ENCODE peak calls at places on chromosomes 2 and 18, in four cellular contexts. One of them, this sample, is unnamed.

GRCh38 chr18:64994370-64994769 is 756.4 kb upstream of the CDH7 start:
- DNase-seq in lower leg skin: no peak
- DNase-seq in A549: no peak
- DNase-seq in GM12865: no peak
- DNase-seq in this sample: no peak

GRCh38 chr18:13680612-13681011 is 45.7 kb downstream of the FAM210A start:
- DNase-seq in lower leg skin: no peak
- DNase-seq in A549: peak
- DNase-seq in GM12865: peak
- DNase-seq in this sample: no peak

GRCh38 chr18:48412339-48412929 is 3.3 kb upstream of the ZBTB7C start:
- DNase-seq in lower leg skin: no peak
- DNase-seq in A549: peak
- DNase-seq in GM12865: peak
- DNase-seq in this sample: no peak

GRCh38 chr2:106137944-106138903 is 55.9 kb downstream of the UXS1 start:
- DNase-seq in lower leg skin: no peak
- DNase-seq in A549: no peak
- DNase-seq in GM12865: peak
- DNase-seq in this sample: no peak

GRCh38 chr2:151051584-151052220 is 210.0 kb downstream of the RBM43 start:
- DNase-seq in lower leg skin: peak
- DNase-seq in A549: peak
- DNase-seq in GM12865: peak
- DNase-seq in this sample: no peak

GRCh38 chr2:237978058-237978712 is 11.4 kb downstream of the UBE2F start:
- DNase-seq in lower leg skin: no peak
- DNase-seq in A549: no peak
- DNase-seq in GM12865: no peak
- DNase-seq in this sample: no peak

GRCh38 chr2:219684721-219685689 is 57.6 kb downstream of the SLC4A3 start:
- DNase-seq in lower leg skin: peak
- DNase-seq in A549: no peak
- DNase-seq in GM12865: peak
- DNase-seq in this sample: no peak

GRCh38 chr2:22703286-22703925 is 681.6 kb upstream of the KLHL29 start:
- DNase-seq in lower leg skin: no peak
- DNase-seq in A549: no peak
- DNase-seq in GM12865: no peak
- DNase-seq in this sample: no peak

GRCh38 chr2:144471316-144472045 is 48.4 kb downstream of the ZEB2 start:
- DNase-seq in lower leg skin: no peak
- DNase-seq in A549: no peak
- DNase-seq in GM12865: peak
- DNase-seq in this sample: no peak

GRCh38 chr2:159168707-159169106 is 117.8 kb downstream of the WDSUB1 start:
- DNase-seq in lower leg skin: no peak
- DNase-seq in A549: peak
- DNase-seq in GM12865: no peak
- DNase-seq in this sample: no peak

GRCh38 chr2:171523339-171523931 is 1.2 kb downstream of the CYBRD1 start:
- DNase-seq in lower leg skin: peak
- DNase-seq in A549: peak
- DNase-seq in GM12865: peak
- DNase-seq in this sample: peak

GRCh38 chr2:8649718-8650117 is 32.1 kb upstream of the ID2 start:
- DNase-seq in lower leg skin: no peak
- DNase-seq in A549: no peak
- DNase-seq in GM12865: no peak
- DNase-seq in this sample: no peak

GRCh38 chr18:79662051-79662450 is 17.6 kb upstream of the CTDP1 start:
- DNase-seq in lower leg skin: no peak
- DNase-seq in A549: no peak
- DNase-seq in GM12865: no peak
- DNase-seq in this sample: no peak

GRCh38 chr2:232863996-232864395 is 6.1 kb upstream of the SNORC start:
- DNase-seq in lower leg skin: no peak
- DNase-seq in A549: no peak
- DNase-seq in GM12865: no peak
- DNase-seq in this sample: no peak
- TF ChIP-seq CTCF in lower leg skin: no peak
- TF ChIP-seq CTCF in A549: no peak
- TF ChIP-seq CTCF in GM12865: no peak
- TF ChIP-seq CTCF in this sample: no peak

GRCh38 chr18:24075731-24076130 is 61.2 kb downstream of the TTC39C start:
- DNase-seq in lower leg skin: no peak
- DNase-seq in A549: no peak
- DNase-seq in GM12865: no peak
- DNase-seq in this sample: no peak

GRCh38 chr18:24073791-24074190 is 59.2 kb downstream of the TTC39C start:
- DNase-seq in lower leg skin: no peak
- DNase-seq in A549: no peak
- DNase-seq in GM12865: no peak
- DNase-seq in this sample: no peak

GRCh38 chr18:24080861-24081260 is 58.0 kb upstream of the CABYR start:
- DNase-seq in lower leg skin: no peak
- DNase-seq in A549: no peak
- DNase-seq in GM12865: no peak
- DNase-seq in this sample: no peak

GRCh38 chr18:24076950-24077349 is 61.9 kb upstream of the CABYR start:
- DNase-seq in lower leg skin: no peak
- DNase-seq in A549: no peak
- DNase-seq in GM12865: no peak
- DNase-seq in this sample: no peak

GRCh38 chr18:24078391-24078790 is 60.5 kb upstream of the CABYR start:
- DNase-seq in lower leg skin: no peak
- DNase-seq in A549: no peak
- DNase-seq in GM12865: no peak
- DNase-seq in this sample: no peak
- TF ChIP-seq CTCF in lower leg skin: no peak
- TF ChIP-seq CTCF in A549: no peak
- TF ChIP-seq CTCF in GM12865: no peak
- TF ChIP-seq CTCF in this sample: no peak

DNA sequence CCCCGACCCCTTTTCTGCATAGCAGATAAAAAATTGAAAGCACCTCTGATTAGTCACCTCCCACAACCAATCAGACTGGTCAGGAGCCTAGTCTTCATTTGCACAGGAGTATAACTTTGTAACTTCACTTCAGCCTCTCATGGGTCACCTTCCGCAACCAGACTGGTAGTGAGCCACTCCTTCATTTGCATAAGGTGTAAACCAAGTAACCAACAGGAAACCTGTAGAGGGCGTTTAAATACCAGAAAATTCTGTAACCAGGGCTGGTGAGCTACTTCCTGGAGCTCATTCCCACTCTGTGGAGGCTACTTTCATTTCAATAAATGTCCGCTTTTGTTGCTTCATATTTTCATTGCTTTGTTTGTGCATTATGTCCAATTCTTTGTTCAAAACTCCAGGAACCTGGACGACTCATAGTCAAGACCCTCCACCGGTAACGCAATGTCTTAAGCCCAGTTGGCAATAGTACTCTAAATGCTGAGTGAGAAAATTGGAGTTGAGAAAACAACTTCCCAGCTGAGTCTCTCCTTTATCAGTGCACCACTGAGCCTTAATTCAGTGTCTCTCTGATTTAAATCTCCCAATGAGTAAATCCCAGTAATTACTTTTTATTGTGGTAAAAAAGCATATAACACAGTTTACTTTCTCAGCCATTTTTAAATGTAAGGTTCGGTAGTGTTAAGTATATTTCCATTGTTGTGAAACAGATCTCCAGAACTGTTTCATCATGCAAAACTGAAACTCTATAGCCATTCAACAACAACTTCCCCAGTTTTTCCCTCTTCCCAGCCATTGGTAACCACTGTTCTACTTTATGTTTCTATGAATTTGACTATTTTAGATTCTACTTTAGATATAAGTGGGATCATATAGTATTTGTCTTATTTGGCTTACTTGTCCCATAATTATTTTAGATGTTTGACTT is 392.7 kb upstream of the SLC8A1 start:
- DNase-seq in lower leg skin: no peak
- DNase-seq in A549: no peak
- DNase-seq in GM12865: peak
- DNase-seq in this sample: no peak
- TF ChIP-seq CTCF in lower leg skin: no peak
- TF ChIP-seq CTCF in A549: no peak
- TF ChIP-seq CTCF in GM12865: peak
- TF ChIP-seq CTCF in this sample: no peak

GRCh38 chr2:191566347-191566746 is 111.6 kb upstream of the NABP1 start:
- DNase-seq in lower leg skin: peak
- DNase-seq in A549: peak
- DNase-seq in GM12865: peak
- DNase-seq in this sample: peak

GRCh38 chr2:191572319-191572718 is 105.6 kb upstream of the NABP1 start:
- DNase-seq in lower leg skin: no peak
- DNase-seq in A549: no peak
- DNase-seq in GM12865: no peak
- DNase-seq in this sample: no peak

GRCh38 chr2:191567229-191567628 is 110.7 kb upstream of the NABP1 start:
- DNase-seq in lower leg skin: no peak
- DNase-seq in A549: no peak
- DNase-seq in GM12865: no peak
- DNase-seq in this sample: no peak

GRCh38 chr2:191571163-191571769 is 106.7 kb upstream of the NABP1 start:
- DNase-seq in lower leg skin: no peak
- DNase-seq in A549: peak
- DNase-seq in GM12865: peak
- DNase-seq in this sample: no peak

DNA sequence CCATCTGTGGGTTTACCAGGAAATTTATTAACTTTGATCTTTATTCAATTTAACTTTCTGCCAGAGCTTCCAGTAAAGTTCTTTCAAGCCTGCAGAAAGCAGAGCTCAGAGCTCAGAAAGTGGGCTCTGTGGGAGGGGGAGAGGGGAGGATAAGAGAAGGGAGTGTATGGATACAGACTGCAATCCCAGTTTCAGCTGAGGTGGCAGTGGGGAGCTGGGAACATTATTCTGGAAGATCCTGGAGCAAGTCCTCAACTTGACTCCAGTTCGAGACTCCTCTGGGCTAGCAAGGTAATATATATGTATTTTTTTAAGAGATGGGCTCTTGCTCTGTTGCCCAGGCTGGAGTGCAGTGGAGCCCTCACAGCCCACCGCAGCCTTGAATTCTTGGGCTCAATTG is 108.9 kb upstream of the NABP1 start:
- DNase-seq in lower leg skin: no peak
- DNase-seq in A549: no peak
- DNase-seq in GM12865: no peak
- DNase-seq in this sample: no peak
- TF ChIP-seq CTCF in lower leg skin: no peak
- TF ChIP-seq CTCF in A549: no peak
- TF ChIP-seq CTCF in GM12865: no peak
- TF ChIP-seq CTCF in this sample: no peak

GRCh38 chr18:42052137-42052708 is 97.2 kb downstream of the PIK3C3 start:
- DNase-seq in lower leg skin: no peak
- DNase-seq in A549: no peak
- DNase-seq in GM12865: no peak
- DNase-seq in this sample: no peak
- TF ChIP-seq CTCF in lower leg skin: no peak
- TF ChIP-seq CTCF in A549: peak
- TF ChIP-seq CTCF in GM12865: no peak
- TF ChIP-seq CTCF in this sample: no peak

GRCh38 chr18:35343936-35344735 is at the start of gene ZNF24:
- DNase-seq in lower leg skin: peak
- DNase-seq in A549: peak
- DNase-seq in GM12865: peak
- DNase-seq in this sample: peak

GRCh38 chr18:35345460-35345921 is 1.3 kb upstream of the ZNF24 start:
- DNase-seq in lower leg skin: no peak
- DNase-seq in A549: no peak
- DNase-seq in GM12865: peak
- DNase-seq in this sample: no peak

GRCh38 chr18:35345950-35346349 is 1.7 kb upstream of the ZNF24 start:
- DNase-seq in lower leg skin: no peak
- DNase-seq in A549: no peak
- DNase-seq in GM12865: no peak
- DNase-seq in this sample: no peak

GRCh38 chr18:35344736-35345459 is 678 bp upstream of the ZNF24 start:
- DNase-seq in lower leg skin: no peak
- DNase-seq in A549: no peak
- DNase-seq in GM12865: peak
- DNase-seq in this sample: no peak

GRCh38 chr18:35343488-35343935 is 708 bp downstream of the ZNF24 start:
- DNase-seq in lower leg skin: no peak
- DNase-seq in A549: no peak
- DNase-seq in GM12865: no peak
- DNase-seq in this sample: no peak
- TF ChIP-seq CTCF in lower leg skin: no peak
- TF ChIP-seq CTCF in A549: no peak
- TF ChIP-seq CTCF in GM12865: no peak
- TF ChIP-seq CTCF in this sample: no peak